ENCODE peak calls at places on chromosomes 4 and X, in ten cellular contexts. U is spleen, F is testis, T is right lobe of liver, V is tibial nerve, A is Peyer's patch, M is transverse colon, N is stomach, G is NB4, H is body of pancreas. R is an unnamed sample.

GRCh38 chr4:16443504-16444088 is 217.3 kb upstream of the TAPT1 start:
- DNase-seq in U (no peak), F (peak), T (no peak), V (no peak), A (no peak), M (no peak), N (no peak), G (peak), H (peak), R (no peak)

GRCh38 chr4:184168406-184169019 is 49.2 kb downstream of the ENPP6 start:
- DNase-seq in U (peak), F (peak), T (peak), V (peak), A (peak), M (peak), N (peak), G (peak), H (peak), R (peak)

GRCh38 chrX:10216208-10216607 is 59.4 kb downstream of the CLCN4 start:
- DNase-seq in U (no peak), F (no peak), T (no peak), V (no peak), A (no peak), M (no peak), N (no peak), G (no peak), H (no peak), R (no peak)

GRCh38 chrX:106281383-106281782 is 113.3 kb downstream of the PWWP3B start:
- DNase-seq in U (no peak), F (no peak), T (no peak), V (no peak), A (no peak), M (no peak), N (no peak), G (no peak), H (no peak), R (no peak)

GRCh38 chr4:112284662-112285411 is 867 bp downstream of the TIFA start:
- DNase-seq in U (peak), F (peak), T (peak), V (no peak), A (peak), M (peak), N (no peak), G (peak), H (peak), R (no peak)

GRCh38 chr4:41369680-41370079 is 113.0 kb downstream of the UCHL1 start:
- DNase-seq in U (no peak), F (no peak), T (peak), V (no peak), A (no peak), M (no peak), N (peak), G (no peak), H (peak), R (no peak)

GRCh38 chr4:85391568-85392410 is 83.2 kb upstream of the ARHGAP24 start:
- DNase-seq in U (no peak), F (no peak), T (no peak), V (no peak), A (no peak), M (no peak), N (no peak), G (no peak), H (no peak), R (no peak)

GRCh38 chrX:152733261-152733975 is at the start of the genes CSAG1 and MAGEA12:
- DNase-seq in U (peak), F (peak), T (no peak), V (no peak), A (no peak), M (no peak), N (no peak), G (no peak), H (no peak), R (peak)

GRCh38 chrX:65463550-65463949 is 71.0 kb downstream of the LAS1L start:
- DNase-seq in U (no peak), F (no peak), T (no peak), V (no peak), A (no peak), M (no peak), N (no peak), G (no peak), H (no peak), R (no peak)

GRCh38 chr4:110636677-110637407 is 14.0 kb upstream of the PITX2 start:
- DNase-seq in U (no peak), F (no peak), T (no peak), V (no peak), A (no peak), M (peak), N (no peak), G (no peak), H (no peak), R (no peak)

GRCh38 chr4:8323947-8324555 is 54.5 kb downstream of the HTRA3 start:
- DNase-seq in U (peak), F (no peak), T (no peak), V (no peak), A (no peak), M (no peak), N (peak), G (no peak), H (no peak), R (peak)

GRCh38 chr4:157045507-157046127 is 30.3 kb upstream of the GLRB start:
- DNase-seq in U (no peak), F (peak), T (no peak), V (no peak), A (no peak), M (peak), N (no peak), G (peak), H (peak), R (no peak)

GRCh38 chr4:73606465-73606974 is 13.7 kb downstream of the RASSF6 start:
- DNase-seq in U (no peak), F (no peak), T (no peak), V (no peak), A (no peak), M (no peak), N (no peak), G (no peak), H (peak), R (no peak)

GRCh38 chr4:37754410-37755185 is 68.4 kb upstream of the RELL1 start:
- DNase-seq in U (no peak), F (no peak), T (no peak), V (no peak), A (peak), M (no peak), N (no peak), G (peak), H (no peak), R (no peak)

GRCh38 chr4:158033416-158033863 is 139.4 kb downstream of the GASK1B start:
- DNase-seq in U (no peak), F (no peak), T (no peak), V (no peak), A (no peak), M (no peak), N (no peak), G (no peak), H (peak), R (peak)

GRCh38 chrX:17374619-17375360 is at the start of gene NHS:
- DNase-seq in U (peak), F (peak), T (peak), V (peak), A (no peak), M (peak), N (peak), G (no peak), H (peak), R (peak)

GRCh38 chr4:16757080-16757521 is 141.3 kb downstream of the LDB2 start:
- DNase-seq in U (no peak), F (no peak), T (no peak), V (no peak), A (no peak), M (no peak), N (no peak), G (no peak), H (no peak), R (no peak)

GRCh38 chrX:104047171-104047570 is 7.4 kb downstream of the H2BW2 start:
- DNase-seq in U (no peak), F (no peak), T (no peak), V (no peak), A (no peak), M (no peak), N (no peak), G (no peak), H (no peak), R (no peak)

GRCh38 chr4:146072381-146072780 is 103.1 kb upstream of the LSM6 start:
- DNase-seq in U (no peak), F (no peak), T (no peak), V (no peak), A (no peak), M (no peak), N (no peak), G (peak), H (no peak), R (no peak)

DNA sequence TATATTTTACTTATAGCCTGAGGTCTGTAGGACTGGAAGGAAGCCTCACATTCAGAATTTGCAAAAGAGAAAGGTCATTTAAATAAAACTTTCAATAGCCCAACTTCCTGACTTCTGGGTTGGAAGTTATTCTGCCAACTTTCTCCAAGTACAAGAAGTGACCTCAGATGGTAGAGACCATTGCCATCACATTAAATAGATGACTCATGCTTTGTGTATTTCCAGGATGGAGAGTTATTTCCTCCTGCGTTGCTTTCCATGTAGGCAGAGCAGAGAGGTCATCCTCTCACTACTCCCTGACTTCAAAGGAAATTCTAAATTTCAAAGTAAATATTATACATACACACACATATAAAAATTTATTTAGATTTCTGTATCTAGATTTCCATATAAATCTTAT is 73.0 kb upstream of the NR3C2 start:
- DNase-seq in U (no peak), F (no peak), T (no peak), V (no peak), A (no peak), M (no peak), N (no peak), G (no peak), H (no peak), R (no peak)
- TF ChIP-seq POLR2A in U (no peak), F (no peak), T (no peak), V (no peak), A (no peak), M (no peak), N (no peak), G (no peak), H (no peak), R (no peak)

GRCh38 chrX:153981231-153981630 is 8.7 kb downstream of the TMEM187 start:
- DNase-seq in U (peak), F (no peak), T (no peak), V (no peak), A (no peak), M (no peak), N (no peak), G (no peak), H (no peak), R (no peak)
- H3K4me3 ChIP-seq in U (no peak), F (no peak), T (no peak), V (no peak), A (no peak), M (no peak), N (no peak), G (no peak), H (no peak), R (no peak)

DNA sequence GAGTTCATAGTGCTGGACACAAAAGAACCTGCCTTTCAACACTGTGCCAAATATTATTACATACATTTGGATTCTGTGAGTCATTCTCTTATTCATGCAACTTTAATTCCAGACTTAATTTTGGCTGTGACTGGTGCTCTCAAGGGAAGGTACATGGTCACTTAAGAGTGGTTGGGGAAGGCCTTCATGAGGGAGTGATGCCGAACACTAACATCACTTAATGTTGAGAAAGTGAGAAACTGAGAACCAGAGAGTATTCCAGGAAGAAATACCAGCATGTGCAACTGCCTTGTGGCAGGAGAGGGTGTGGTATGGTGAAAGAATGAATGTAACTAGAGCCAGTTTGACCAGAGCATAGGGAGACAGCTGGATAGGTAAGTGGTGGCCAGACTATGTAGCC is 41.5 kb upstream of the FHDC1 start:
- DNase-seq in U (no peak), F (no peak), T (no peak), V (no peak), A (no peak), M (no peak), N (no peak), G (no peak), H (no peak), R (no peak)
- TF ChIP-seq CTCF in U (no peak), F (no peak), T (no peak), V (no peak), A (no peak), M (no peak), N (no peak), G (no peak), H (no peak), R (no peak)

GRCh38 chr4:48341776-48342558 is 638 bp downstream of the SLAIN2 start:
- DNase-seq in U (peak), F (peak), T (peak), V (peak), A (peak), M (peak), N (peak), G (peak), H (peak), R (no peak)
- TF ChIP-seq POLR2A in U (no peak), F (no peak), T (no peak), V (no peak), A (no peak), M (peak), N (no peak), G (no peak), H (no peak), R (no peak)

DNA sequence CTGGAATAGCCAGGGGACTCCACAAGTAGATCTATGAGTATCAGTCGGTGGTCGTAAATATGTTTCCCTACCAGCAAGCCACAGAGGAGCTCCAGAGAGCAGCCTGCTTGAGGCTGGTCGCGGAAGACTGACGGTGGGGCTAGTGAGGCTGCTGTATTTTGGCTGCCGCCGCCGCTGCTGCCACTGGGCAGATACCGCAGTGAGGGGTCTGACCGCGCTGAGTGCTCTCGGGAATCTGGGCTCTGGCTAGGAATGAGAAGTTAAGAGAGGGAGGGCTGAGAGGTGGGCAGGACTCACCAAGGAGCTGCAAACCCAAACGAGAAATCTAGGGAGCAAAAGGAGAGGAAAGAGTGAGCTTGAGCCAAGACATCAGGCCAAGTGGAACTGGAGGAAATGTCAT is at the start of gene EXOC1L:
- DNase-seq in U (no peak), F (peak), T (no peak), V (no peak), A (no peak), M (no peak), N (no peak), G (peak), H (no peak), R (no peak)
- H3K4me3 ChIP-seq in U (no peak), F (no peak), T (peak), V (peak), A (peak), M (no peak), N (peak), G (no peak), H (no peak), R (no peak)

DNA sequence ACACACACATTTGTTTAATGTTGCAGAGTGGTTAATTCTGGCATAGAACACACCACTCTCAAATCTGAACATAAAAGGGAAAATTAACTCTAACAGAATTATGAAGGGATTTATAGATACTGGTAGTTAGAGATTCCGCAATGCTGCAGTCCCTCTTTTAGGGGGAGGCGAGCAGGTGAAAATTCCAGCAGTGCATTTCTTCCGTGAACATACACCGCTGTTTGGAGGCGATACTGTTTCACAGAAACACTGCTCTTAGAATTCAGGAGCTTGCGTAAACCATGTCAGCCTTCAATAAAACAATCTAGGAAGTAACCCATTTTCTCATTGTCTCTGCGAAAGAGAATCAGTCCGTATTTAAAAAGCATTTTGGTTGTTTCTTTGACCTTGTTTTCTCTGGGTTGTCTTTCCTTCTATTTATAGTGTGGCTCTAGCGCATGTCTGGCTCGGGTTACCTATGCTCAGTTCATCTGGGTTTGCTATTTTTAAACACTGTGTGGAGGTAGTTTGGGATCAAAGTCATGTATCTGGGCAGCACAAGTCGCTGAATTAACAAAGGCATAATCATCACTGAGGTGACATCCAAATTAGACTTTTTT is 90.4 kb downstream of the GPAT3 start:
- DNase-seq in U (no peak), F (no peak), T (no peak), V (no peak), A (no peak), M (no peak), N (no peak), G (peak), H (no peak), R (no peak)
- TF ChIP-seq CTCF in U (no peak), F (no peak), T (no peak), V (no peak), A (no peak), M (no peak), N (no peak), G (no peak), H (no peak), R (no peak)

GRCh38 chrX:522456-522855 is 108.1 kb upstream of the SHOX start:
- DNase-seq in U (no peak), F (no peak), T (no peak), V (no peak), A (no peak), M (no peak), N (no peak), G (no peak), H (no peak), R (no peak)
- TF ChIP-seq POLR2A in U (no peak), F (no peak), T (no peak), V (no peak), A (no peak), M (no peak), N (no peak), G (no peak), H (no peak), R (no peak)

R was measured in lower leg skin.